ENCODE peak calls at places on chromosomes 13 and 19, in four cellular contexts. One of them, this sample, is unnamed.

GRCh38 chr19:49862411-49863253 is 4.7 kb downstream of the PNKP start:
- DNase-seq in CD8-positive, alpha-beta T cell: no peak
- DNase-seq in cardiac fibroblast: no peak
- DNase-seq in AG04449: no peak
- DNase-seq in this sample: no peak

GRCh38 chr13:35964764-35965163 is 166.4 kb downstream of the DCLK1 start:
- DNase-seq in cardiac fibroblast: peak; percentile 83
- DNase-seq in AG04449: no peak
- DNase-seq in CD8-positive, alpha-beta T cell: no peak
- DNase-seq in this sample: no peak

GRCh38 chr19:46976845-46977320 is 42.8 kb upstream of the NPAS1 start:
- DNase-seq in AG04449: no peak
- DNase-seq in cardiac fibroblast: peak; percentile 67
- DNase-seq in CD8-positive, alpha-beta T cell: no peak
- DNase-seq in this sample: no peak

GRCh38 chr19:2385053-2385721 is 25.1 kb downstream of the TMPRSS9 start:
- DNase-seq in AG04449: peak; percentile 21
- DNase-seq in CD8-positive, alpha-beta T cell: no peak
- DNase-seq in cardiac fibroblast: peak; percentile 85
- DNase-seq in this sample: peak; percentile 26

GRCh38 chr13:101530293-101530692 is 77.8 kb downstream of the ITGBL1 start:
- DNase-seq in cardiac fibroblast: peak; percentile 27
- DNase-seq in AG04449: no peak
- DNase-seq in CD8-positive, alpha-beta T cell: no peak
- DNase-seq in this sample: no peak

GRCh38 chr13:50075619-50076097 is 60.4 kb downstream of the KCNRG start:
- DNase-seq in CD8-positive, alpha-beta T cell: no peak
- DNase-seq in cardiac fibroblast: peak; percentile 36
- DNase-seq in AG04449: no peak
- DNase-seq in this sample: no peak

GRCh38 chr19:9538183-9539058 is at the start of gene ZNF426:
- DNase-seq in AG04449: peak; percentile 37
- DNase-seq in cardiac fibroblast: peak; percentile 95
- DNase-seq in CD8-positive, alpha-beta T cell: peak; percentile 87
- DNase-seq in this sample: peak; percentile 76

GRCh38 chr13:31485183-31485582 is 254.1 kb upstream of the RXFP2 start:
- DNase-seq in CD8-positive, alpha-beta T cell: no peak
- DNase-seq in AG04449: no peak
- DNase-seq in cardiac fibroblast: peak; percentile 78
- DNase-seq in this sample: no peak

GRCh38 chr13:27678306-27679040 is 56.8 kb downstream of the POLR1D start:
- DNase-seq in cardiac fibroblast: peak; percentile 33
- DNase-seq in AG04449: no peak
- DNase-seq in CD8-positive, alpha-beta T cell: no peak
- DNase-seq in this sample: no peak

GRCh38 chr13:97140611-97141010 is 81.5 kb upstream of the MBNL2 start:
- DNase-seq in cardiac fibroblast: peak; percentile 8
- DNase-seq in CD8-positive, alpha-beta T cell: no peak
- DNase-seq in AG04449: no peak
- DNase-seq in this sample: no peak

GRCh38 chr19:39301021-39301420 is 4.8 kb downstream of the IFNL1 start:
- DNase-seq in cardiac fibroblast: no peak
- DNase-seq in CD8-positive, alpha-beta T cell: no peak
- DNase-seq in AG04449: no peak
- DNase-seq in this sample: no peak
- TF ChIP-seq CTCF in cardiac fibroblast: no peak
- TF ChIP-seq CTCF in CD8-positive, alpha-beta T cell: no peak
- TF ChIP-seq CTCF in AG04449: no peak
- TF ChIP-seq CTCF in this sample: no peak

GRCh38 chr13:92805766-92806165 is 420.8 kb upstream of the GPC6 start:
- DNase-seq in cardiac fibroblast: no peak
- DNase-seq in CD8-positive, alpha-beta T cell: no peak
- DNase-seq in AG04449: no peak
- DNase-seq in this sample: no peak
- TF ChIP-seq CTCF in cardiac fibroblast: no peak
- TF ChIP-seq CTCF in CD8-positive, alpha-beta T cell: no peak
- TF ChIP-seq CTCF in AG04449: no peak
- TF ChIP-seq CTCF in this sample: no peak

DNA sequence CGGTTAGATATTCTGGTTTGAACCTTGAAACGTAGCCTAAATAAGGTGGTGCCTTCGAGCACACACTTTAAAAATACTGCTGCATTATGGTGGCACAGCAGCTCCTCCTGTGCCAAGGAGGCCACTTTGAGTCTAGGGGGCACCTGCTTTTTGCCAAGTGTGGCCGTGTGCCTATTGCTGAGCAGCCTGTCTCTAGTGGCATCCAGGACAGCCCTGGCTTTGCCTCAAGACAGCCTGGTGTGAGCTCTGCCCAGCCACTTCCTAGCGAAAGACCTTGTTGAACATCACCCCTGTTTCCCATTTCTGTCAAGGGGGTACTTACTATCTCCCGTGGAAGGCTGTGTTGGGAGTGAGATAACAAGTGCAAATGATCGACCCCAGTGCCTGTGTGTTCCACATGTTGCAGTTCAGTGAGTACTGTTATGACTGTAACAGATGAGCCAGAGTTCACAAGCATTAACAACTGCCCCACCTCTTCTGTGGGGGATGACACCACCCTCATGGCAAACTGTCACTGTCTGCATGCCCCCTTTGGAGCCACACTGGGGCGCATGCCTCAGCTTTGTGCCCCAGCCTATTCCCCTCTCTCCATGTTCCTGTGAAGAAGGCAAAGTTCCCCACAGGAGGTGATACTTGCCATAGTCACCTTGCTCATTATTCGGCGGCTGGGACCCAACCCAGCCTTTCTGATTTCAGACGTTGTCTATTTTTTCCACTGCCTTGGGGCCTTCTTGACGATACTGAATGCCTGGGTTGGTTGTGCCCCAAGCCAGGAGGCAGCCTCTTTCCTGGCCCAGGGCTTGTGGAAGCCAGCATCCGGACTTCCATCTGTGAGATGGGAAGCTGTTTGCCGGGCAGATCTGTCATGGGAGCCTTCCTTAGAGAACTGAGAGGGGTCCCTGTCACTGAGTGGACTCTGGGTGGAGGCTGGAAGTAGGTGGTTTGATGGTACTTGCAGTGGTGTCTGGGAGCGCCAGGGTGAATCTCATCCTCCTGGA is 5.4 kb downstream of the GATAD2A start:
- DNase-seq in cardiac fibroblast: no peak
- DNase-seq in CD8-positive, alpha-beta T cell: peak; percentile 44
- DNase-seq in AG04449: no peak
- DNase-seq in this sample: no peak
- TF ChIP-seq CTCF in cardiac fibroblast: no peak
- TF ChIP-seq CTCF in CD8-positive, alpha-beta T cell: no peak
- TF ChIP-seq CTCF in AG04449: no peak
- TF ChIP-seq CTCF in this sample: no peak

DNA sequence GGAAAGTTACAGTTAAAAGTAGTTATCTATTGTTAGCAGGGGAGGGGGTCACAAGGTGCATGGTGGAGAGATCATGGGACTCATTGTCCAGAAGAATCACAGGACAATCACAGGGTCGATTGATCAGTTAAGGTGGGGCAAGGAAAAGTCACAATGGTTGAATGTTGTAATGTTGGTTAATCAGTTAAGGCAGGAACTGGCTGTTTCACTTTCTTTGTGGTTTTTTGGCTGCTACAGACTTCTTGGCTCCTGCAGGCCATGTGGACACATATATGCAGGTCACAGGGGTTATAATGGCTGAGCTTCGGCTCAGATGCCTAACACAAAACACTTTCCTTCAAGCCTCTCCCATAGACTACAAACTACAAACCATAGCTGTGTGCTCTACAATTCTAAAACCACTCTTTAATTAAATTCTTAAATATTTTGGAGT is 6.9 kb upstream of the ZNF431 start:
- DNase-seq in cardiac fibroblast: no peak
- DNase-seq in CD8-positive, alpha-beta T cell: no peak
- DNase-seq in AG04449: no peak
- DNase-seq in this sample: no peak
- TF ChIP-seq CTCF in cardiac fibroblast: no peak
- TF ChIP-seq CTCF in CD8-positive, alpha-beta T cell: no peak
- TF ChIP-seq CTCF in AG04449: no peak
- TF ChIP-seq CTCF in this sample: no peak

This sample was measured in neural crest cell.